ENCODE peak calls at places on chromosomes 6 and 20, in seven cellular contexts. One of them, this sample, is unnamed.

GRCh38 chr6:140271759-140272377 is 897.4 kb upstream of the CITED2 start:
- DNase-seq in NB4: no peak
- DNase-seq in HCT116: no peak
- DNase-seq in A549: no peak
- DNase-seq in ovary: no peak
- DNase-seq in uterus: no peak
- DNase-seq in tibial nerve: no peak
- DNase-seq in this sample: no peak

GRCh38 chr20:51093240-51093763 is 70.4 kb upstream of the KCNG1 start:
- DNase-seq in tibial nerve: no peak
- DNase-seq in NB4: peak; percentile 14
- DNase-seq in HCT116: no peak
- DNase-seq in ovary: no peak
- DNase-seq in A549: no peak
- DNase-seq in uterus: no peak
- DNase-seq in this sample: no peak

GRCh38 chr6:155889405-155889804 is 433.8 kb upstream of the NOX3 start:
- DNase-seq in ovary: no peak
- DNase-seq in HCT116: no peak
- DNase-seq in A549: no peak
- DNase-seq in uterus: no peak
- DNase-seq in tibial nerve: no peak
- DNase-seq in NB4: no peak
- DNase-seq in this sample: no peak

GRCh38 chr20:60956194-60956593 is 295.9 kb upstream of the CDH4 start:
- DNase-seq in uterus: no peak
- DNase-seq in tibial nerve: no peak
- DNase-seq in NB4: no peak
- DNase-seq in A549: no peak
- DNase-seq in ovary: no peak
- DNase-seq in HCT116: no peak
- DNase-seq in this sample: no peak

GRCh38 chr6:22764521-22764920 is 195.2 kb downstream of the HDGFL1 start:
- DNase-seq in HCT116: no peak
- DNase-seq in NB4: no peak
- DNase-seq in tibial nerve: no peak
- DNase-seq in uterus: no peak
- DNase-seq in ovary: no peak
- DNase-seq in A549: no peak
- DNase-seq in this sample: no peak

GRCh38 chr6:154806804-154807203 is 73.6 kb downstream of the SCAF8 start:
- DNase-seq in NB4: no peak
- DNase-seq in uterus: no peak
- DNase-seq in HCT116: no peak
- DNase-seq in tibial nerve: no peak
- DNase-seq in A549: no peak
- DNase-seq in ovary: no peak
- DNase-seq in this sample: no peak

GRCh38 chr6:156485145-156485544 is 292.0 kb upstream of the ARID1B start:
- DNase-seq in uterus: no peak
- DNase-seq in NB4: no peak
- DNase-seq in HCT116: no peak
- DNase-seq in tibial nerve: no peak
- DNase-seq in ovary: no peak
- DNase-seq in A549: no peak
- DNase-seq in this sample: no peak

GRCh38 chr20:18005990-18006364 is 37.2 kb downstream of the MGME1 start:
- DNase-seq in tibial nerve: no peak
- DNase-seq in A549: no peak
- DNase-seq in HCT116: no peak
- DNase-seq in uterus: no peak
- DNase-seq in NB4: no peak
- DNase-seq in ovary: no peak
- DNase-seq in this sample: no peak

GRCh38 chr6:48736486-48737206 is 625.6 kb upstream of the PTCHD4 start:
- DNase-seq in HCT116: no peak
- DNase-seq in ovary: no peak
- DNase-seq in uterus: no peak
- DNase-seq in A549: no peak
- DNase-seq in tibial nerve: no peak
- DNase-seq in NB4: no peak
- DNase-seq in this sample: no peak

GRCh38 chr6:7197752-7198151 is 90.0 kb downstream of the RREB1 start:
- DNase-seq in A549: no peak
- DNase-seq in NB4: no peak
- DNase-seq in ovary: no peak
- DNase-seq in tibial nerve: no peak
- DNase-seq in uterus: no peak
- DNase-seq in HCT116: no peak
- DNase-seq in this sample: no peak

GRCh38 chr6:7201732-7202541 is 94.2 kb downstream of the RREB1 start:
- DNase-seq in tibial nerve: no peak
- DNase-seq in HCT116: no peak
- DNase-seq in NB4: peak; percentile 96
- DNase-seq in A549: no peak
- DNase-seq in uterus: no peak
- DNase-seq in ovary: no peak
- DNase-seq in this sample: no peak

GRCh38 chr6:7198833-7199800 is 91.4 kb downstream of the RREB1 start:
- DNase-seq in uterus: no peak
- DNase-seq in NB4: no peak
- DNase-seq in HCT116: no peak
- DNase-seq in A549: no peak
- DNase-seq in tibial nerve: no peak
- DNase-seq in ovary: no peak
- DNase-seq in this sample: no peak

GRCh38 chr6:7201444-7201731 is 93.6 kb downstream of the RREB1 start:
- DNase-seq in uterus: no peak
- DNase-seq in ovary: no peak
- DNase-seq in tibial nerve: no peak
- DNase-seq in HCT116: no peak
- DNase-seq in A549: no peak
- DNase-seq in NB4: no peak
- DNase-seq in this sample: no peak

DNA sequence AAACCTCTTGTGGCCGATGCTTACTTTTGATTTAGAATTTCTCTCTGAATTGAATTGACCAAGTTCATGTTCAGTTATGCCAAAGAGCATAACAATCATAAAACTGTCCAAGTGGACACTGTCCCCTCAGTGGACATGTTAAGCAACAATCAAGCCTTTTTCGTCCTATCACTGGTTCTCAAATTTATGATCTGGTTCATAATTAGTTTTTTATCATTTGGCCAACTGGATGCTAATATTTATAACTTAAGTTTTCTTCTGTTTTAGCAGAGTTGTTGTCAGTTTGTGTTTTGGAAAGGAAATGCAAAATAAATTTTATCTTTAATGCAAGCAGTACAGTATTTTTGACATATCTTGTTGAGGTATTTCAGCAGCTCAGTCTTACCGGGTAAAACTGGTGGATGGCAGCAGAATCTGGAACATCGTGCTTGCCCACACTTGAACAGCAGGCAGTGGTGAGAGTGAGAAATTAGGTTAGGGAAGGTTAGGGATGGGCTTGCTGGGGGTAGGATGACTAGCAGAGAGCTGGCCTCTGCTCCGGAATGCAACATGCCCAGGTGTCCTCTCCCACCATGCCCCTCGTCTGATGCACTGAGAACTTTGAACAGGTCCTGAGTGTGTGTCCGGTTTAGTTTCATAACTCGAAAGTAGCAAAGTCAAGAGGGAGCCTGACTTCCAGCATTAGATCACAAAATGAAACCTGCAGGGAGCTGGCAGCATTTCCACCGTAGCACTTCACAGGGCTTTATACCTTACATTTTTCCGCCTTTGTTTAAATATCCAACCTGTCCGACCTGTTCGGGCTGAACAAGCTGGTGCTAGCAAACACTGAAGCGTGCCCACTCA is 93.1 kb downstream of the RREB1 start:
- DNase-seq in uterus: no peak
- DNase-seq in ovary: no peak
- DNase-seq in NB4: no peak
- DNase-seq in HCT116: no peak
- DNase-seq in A549: no peak
- DNase-seq in tibial nerve: no peak
- DNase-seq in this sample: no peak
- TF ChIP-seq CTCF in uterus: no peak
- TF ChIP-seq CTCF in ovary: no peak
- TF ChIP-seq CTCF in NB4: no peak
- TF ChIP-seq CTCF in HCT116: no peak
- TF ChIP-seq CTCF in A549: no peak
- TF ChIP-seq CTCF in tibial nerve: no peak
- TF ChIP-seq CTCF in this sample: no peak

DNA sequence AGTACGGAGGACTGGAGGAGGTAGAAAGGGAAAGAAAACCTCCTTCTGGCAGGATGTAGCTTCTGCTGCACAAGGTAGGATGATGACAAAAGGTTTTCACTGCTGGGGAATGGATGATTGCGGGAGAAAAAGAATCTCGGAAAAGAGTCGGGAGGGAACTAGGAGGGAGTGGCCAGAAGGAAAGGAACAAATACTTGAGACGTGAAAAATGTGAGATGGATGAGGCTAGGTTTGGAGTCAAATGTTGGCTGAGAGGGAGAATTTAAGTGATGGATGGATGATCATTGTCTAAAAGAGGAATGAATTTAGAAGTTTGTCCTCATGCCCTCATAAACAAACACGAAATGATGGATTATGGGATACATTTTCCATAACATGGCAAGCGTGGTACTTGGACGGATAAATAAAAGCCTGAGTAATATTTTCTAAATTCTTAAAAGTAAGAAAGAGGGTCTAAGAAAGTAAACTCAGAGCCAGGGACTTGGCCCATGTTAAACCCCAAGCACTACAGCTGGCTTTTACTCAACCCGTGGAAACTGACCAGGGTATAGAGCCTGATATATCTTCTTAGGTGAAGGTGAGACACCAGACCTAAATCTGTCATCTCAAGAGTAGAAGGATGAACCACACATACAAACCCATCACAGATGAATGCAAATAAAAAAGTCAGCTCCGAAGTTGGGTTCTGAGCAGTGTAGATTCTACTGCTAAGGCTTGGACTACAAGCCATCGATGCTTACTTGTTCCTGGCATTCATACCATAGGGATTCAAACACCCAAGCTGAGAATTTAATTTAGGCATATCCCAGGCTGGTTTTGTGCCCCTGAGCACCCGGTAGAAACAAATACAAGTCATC is 72.4 kb downstream of the HFE start:
- DNase-seq in uterus: no peak
- DNase-seq in ovary: no peak
- DNase-seq in A549: no peak
- DNase-seq in tibial nerve: no peak
- DNase-seq in NB4: peak; percentile 41
- DNase-seq in HCT116: no peak
- DNase-seq in this sample: no peak
- TF ChIP-seq POLR2A in uterus: no peak
- TF ChIP-seq POLR2A in ovary: no peak
- TF ChIP-seq POLR2A in A549: no peak
- TF ChIP-seq POLR2A in tibial nerve: no peak
- TF ChIP-seq POLR2A in NB4: no peak
- TF ChIP-seq POLR2A in HCT116: no peak
- TF ChIP-seq POLR2A in this sample: no peak

GRCh38 chr6:80356545-80356944 is 250.1 kb downstream of the BCKDHB start:
- DNase-seq in ovary: no peak
- DNase-seq in tibial nerve: no peak
- DNase-seq in uterus: no peak
- DNase-seq in A549: no peak
- DNase-seq in HCT116: no peak
- DNase-seq in NB4: no peak
- DNase-seq in this sample: no peak

GRCh38 chr6:80363501-80363900 is 257.0 kb downstream of the BCKDHB start:
- DNase-seq in tibial nerve: no peak
- DNase-seq in ovary: no peak
- DNase-seq in NB4: no peak
- DNase-seq in HCT116: no peak
- DNase-seq in uterus: no peak
- DNase-seq in A549: no peak
- DNase-seq in this sample: no peak

GRCh38 chr6:80356000-80356399 is 249.5 kb downstream of the BCKDHB start:
- DNase-seq in NB4: no peak
- DNase-seq in uterus: no peak
- DNase-seq in A549: no peak
- DNase-seq in ovary: no peak
- DNase-seq in HCT116: no peak
- DNase-seq in tibial nerve: no peak
- DNase-seq in this sample: no peak

GRCh38 chr6:80357674-80358073 is 251.2 kb downstream of the BCKDHB start:
- DNase-seq in A549: no peak
- DNase-seq in HCT116: no peak
- DNase-seq in tibial nerve: no peak
- DNase-seq in uterus: no peak
- DNase-seq in ovary: no peak
- DNase-seq in NB4: no peak
- DNase-seq in this sample: no peak
- H3K4me3 ChIP-seq in A549: no peak overlapping the region
- H3K4me3 ChIP-seq in HCT116: no peak overlapping the region
- H3K4me3 ChIP-seq in tibial nerve: no peak overlapping the region
- H3K4me3 ChIP-seq in uterus: no peak overlapping the region
- H3K4me3 ChIP-seq in ovary: no peak overlapping the region
- H3K4me3 ChIP-seq in NB4: no peak overlapping the region
- H3K4me3 ChIP-seq in this sample: no peak overlapping the region

GRCh38 chr6:38572186-38572813 is 67.4 kb downstream of the BTBD9 start:
- DNase-seq in NB4: no peak
- DNase-seq in uterus: no peak
- DNase-seq in tibial nerve: no peak
- DNase-seq in HCT116: no peak
- DNase-seq in A549: no peak
- DNase-seq in ovary: no peak
- DNase-seq in this sample: no peak

GRCh38 chr6:38573800-38574395 is 65.8 kb downstream of the BTBD9 start:
- DNase-seq in uterus: no peak
- DNase-seq in ovary: no peak
- DNase-seq in A549: no peak
- DNase-seq in HCT116: no peak
- DNase-seq in NB4: no peak
- DNase-seq in tibial nerve: no peak
- DNase-seq in this sample: no peak

GRCh38 chr6:38571721-38572120 is 68.0 kb downstream of the BTBD9 start:
- DNase-seq in NB4: no peak
- DNase-seq in ovary: no peak
- DNase-seq in HCT116: no peak
- DNase-seq in uterus: no peak
- DNase-seq in tibial nerve: no peak
- DNase-seq in A549: no peak
- DNase-seq in this sample: no peak

GRCh38 chr6:38567436-38567835 is 72.3 kb downstream of the BTBD9 start:
- DNase-seq in ovary: peak; percentile 82
- DNase-seq in uterus: peak; percentile 80
- DNase-seq in HCT116: peak; percentile 21
- DNase-seq in tibial nerve: peak; percentile 50
- DNase-seq in NB4: no peak
- DNase-seq in A549: no peak
- DNase-seq in this sample: no peak

DNA sequence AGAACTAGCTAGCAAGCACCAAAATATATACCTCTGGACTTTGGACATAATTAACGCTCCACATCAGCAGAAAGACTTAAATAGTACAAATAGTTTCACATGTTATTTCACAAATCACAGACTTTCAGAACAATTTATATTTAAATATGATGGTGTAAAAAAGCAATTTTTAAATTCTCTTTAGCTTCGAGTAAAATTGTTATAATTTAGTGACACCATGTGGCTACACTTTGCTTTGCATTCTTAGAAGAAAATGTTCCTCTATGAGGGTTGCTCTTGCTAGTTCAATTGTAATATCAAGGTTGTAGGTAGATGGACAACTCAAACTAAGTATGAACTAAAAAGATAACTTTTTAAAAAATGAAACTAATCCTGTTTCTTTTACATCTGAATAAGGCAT is 69.0 kb downstream of the BTBD9 start:
- DNase-seq in ovary: no peak
- DNase-seq in HCT116: no peak
- DNase-seq in tibial nerve: no peak
- DNase-seq in uterus: no peak
- DNase-seq in A549: no peak
- DNase-seq in NB4: peak; percentile 12
- DNase-seq in this sample: no peak
- TF ChIP-seq CTCF in ovary: no peak
- TF ChIP-seq CTCF in HCT116: peak; percentile 36
- TF ChIP-seq CTCF in tibial nerve: peak; percentile 16
- TF ChIP-seq CTCF in uterus: peak; percentile 18
- TF ChIP-seq CTCF in A549: peak; percentile 48
- TF ChIP-seq CTCF in NB4: peak; percentile 17
- TF ChIP-seq CTCF in this sample: peak; percentile 17